ENCODE peak calls at places on chromosome 5, in four cellular contexts. I, G, U and H are unnamed samples.

GRCh38 chr5:3155029-3155428 is 403.6 kb upstream of the IRX2 start:
- DNase-seq in I (no peak), G (no peak), U (no peak), H (no peak)

GRCh38 chr5:125049721-125050357 is 303.4 kb upstream of the ZNF608 start:
- DNase-seq in I (no peak), G (no peak), U (no peak), H (no peak)

GRCh38 chr5:20470997-20471396 is 483.0 kb upstream of the CDH18 start:
- DNase-seq in I (no peak), G (no peak), U (no peak), H (no peak)

GRCh38 chr5:154627711-154628678 is 127.2 kb upstream of the LARP1 start:
- DNase-seq in I (no peak), G (no peak), U (no peak), H (no peak)

GRCh38 chr5:135481908-135482307 is 29.8 kb upstream of the TIFAB start:
- DNase-seq in I (no peak), G (no peak), U (no peak), H (no peak)

GRCh38 chr5:157308826-157309465 is 43.0 kb downstream of the CYFIP2 start:
- DNase-seq in I (no peak), G (no peak), U (no peak), H (no peak)

GRCh38 chr5:152532714-152533113 is 127.6 kb upstream of the NMUR2 start:
- DNase-seq in I (peak), G (no peak), U (peak), H (peak)

GRCh38 chr5:178770621-178771020 is 40.2 kb upstream of the ZNF354A start:
- DNase-seq in I (no peak), G (no peak), U (no peak), H (no peak)

GRCh38 chr5:172274951-172275753 is 8.4 kb downstream of the UBTD2 start:
- DNase-seq in I (no peak), G (no peak), U (no peak), H (no peak)

GRCh38 chr5:170483701-170484458 is 19.9 kb upstream of the KCNIP1 start:
- DNase-seq in I (no peak), G (no peak), U (peak), H (no peak)

GRCh38 chr5:62791059-62791458 is 212.4 kb downstream of the LRRC70 start:
- DNase-seq in I (peak), G (no peak), U (no peak), H (peak)

GRCh38 chr5:139148986-139149385 is 49.2 kb downstream of the SIL1 start:
- DNase-seq in I (no peak), G (no peak), U (no peak), H (no peak)

DNA sequence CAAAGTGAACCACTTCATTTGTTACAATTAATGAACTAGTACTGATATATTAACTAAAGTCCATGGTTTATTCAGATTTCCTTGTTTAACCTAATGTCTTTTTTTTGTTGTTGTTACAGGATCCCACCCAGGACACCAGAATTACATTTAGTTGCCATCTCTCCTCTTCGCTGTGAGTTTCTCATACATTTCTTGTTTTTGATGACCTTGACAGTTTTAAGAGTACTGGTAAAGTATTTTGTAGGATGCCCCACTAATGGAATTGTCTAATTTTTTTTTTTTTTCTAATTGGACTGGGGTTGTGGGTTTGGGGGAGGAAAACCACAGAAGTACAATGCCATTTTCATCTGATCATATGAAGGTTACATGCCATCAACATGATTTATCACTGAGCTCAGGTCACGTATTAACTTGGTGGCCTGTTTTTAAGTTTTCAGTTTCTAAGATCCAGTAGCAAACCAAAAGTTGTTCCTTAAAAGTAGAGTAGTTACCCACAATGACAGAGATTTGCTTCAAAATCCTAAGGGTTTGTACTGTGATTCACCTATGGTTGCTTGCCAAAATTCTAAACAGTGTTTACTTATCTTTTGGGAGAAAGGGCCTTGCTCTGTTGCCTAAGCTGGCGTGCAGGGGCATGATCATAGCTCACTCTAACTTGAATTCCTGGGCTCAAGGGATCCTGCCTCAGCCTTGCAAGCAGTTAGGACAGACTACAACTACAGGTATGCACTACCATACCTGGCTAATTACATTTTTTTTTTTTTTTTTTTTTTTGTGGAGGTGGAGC is 4.5 kb upstream of the OTULIN start:
- DNase-seq in I (no peak), G (no peak), U (no peak), H (no peak)
- TF ChIP-seq HMGXB4 in I (no peak), G (no peak), U (no peak), H (no peak)

DNA sequence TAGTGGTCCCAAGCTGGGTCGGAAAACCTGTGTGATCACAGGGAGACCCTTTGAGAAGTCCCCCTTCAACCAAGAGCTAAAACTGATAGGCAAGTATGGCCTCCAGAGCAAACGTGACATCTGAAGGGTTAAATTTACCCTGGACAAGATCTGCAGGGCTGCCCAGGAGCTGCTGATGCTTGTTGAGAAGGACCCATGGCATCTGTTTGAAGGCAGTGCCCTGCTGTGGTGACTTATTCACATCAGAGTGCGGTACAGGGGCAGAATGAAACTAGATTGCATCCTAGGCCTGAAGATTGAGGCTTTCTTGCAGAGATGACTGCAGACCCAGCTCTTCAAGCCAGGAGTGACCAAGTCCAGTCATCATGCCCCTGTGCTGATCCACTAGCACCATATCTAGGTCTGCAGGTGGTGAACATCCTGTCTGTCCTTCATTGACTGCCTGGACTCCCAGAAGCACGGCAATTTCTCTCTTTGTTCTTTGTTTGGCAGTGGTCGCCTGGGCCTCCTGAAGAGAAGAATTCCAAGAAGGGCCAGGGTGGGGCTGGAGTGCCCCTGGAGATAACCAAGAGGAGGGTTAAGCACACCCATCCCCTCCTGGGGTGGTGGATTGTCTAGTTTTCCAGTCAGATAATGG is 25.7 kb upstream of the CHD1 start:
- DNase-seq in I (peak), G (no peak), U (no peak), H (no peak)
- TF ChIP-seq HMGXB4 in I (no peak), G (no peak), U (no peak), H (no peak)

GRCh38 chr5:6792911-6793451 is 79.7 kb downstream of the TENT4A start:
- DNase-seq in I (no peak), G (no peak), U (no peak), H (no peak)

GRCh38 chr5:6788956-6789649 is 75.9 kb downstream of the TENT4A start:
- DNase-seq in I (peak), G (no peak), U (no peak), H (no peak)

GRCh38 chr5:6791031-6791577 is 77.9 kb downstream of the TENT4A start:
- DNase-seq in I (no peak), G (no peak), U (no peak), H (no peak)

GRCh38 chr5:6790346-6790865 is 77.2 kb downstream of the TENT4A start:
- DNase-seq in I (no peak), G (no peak), U (no peak), H (no peak)

DNA sequence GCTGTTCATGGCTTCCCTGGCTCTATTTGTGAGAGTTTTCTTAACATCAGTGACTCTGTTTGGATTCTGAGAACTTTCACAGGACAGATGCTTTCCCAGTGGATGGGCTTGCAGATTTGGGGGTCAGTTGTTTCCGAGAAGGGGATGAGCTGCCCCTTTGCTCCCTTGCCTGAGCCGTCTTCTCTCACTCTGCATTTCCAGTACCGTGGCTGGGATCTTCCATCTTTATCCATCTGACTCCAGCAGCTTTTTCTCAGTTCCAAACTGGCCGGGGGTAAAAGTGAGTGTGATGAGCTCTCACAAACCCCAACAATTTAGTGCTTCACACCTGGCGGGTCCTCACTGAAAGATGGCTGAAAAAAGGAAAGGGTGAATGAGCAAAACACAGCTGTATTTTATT is 79.1 kb downstream of the TENT4A start:
- DNase-seq in I (no peak), G (no peak), U (no peak), H (no peak)
- TF ChIP-seq HMGXB4 in I (no peak), G (no peak), U (no peak), H (no peak)

DNA sequence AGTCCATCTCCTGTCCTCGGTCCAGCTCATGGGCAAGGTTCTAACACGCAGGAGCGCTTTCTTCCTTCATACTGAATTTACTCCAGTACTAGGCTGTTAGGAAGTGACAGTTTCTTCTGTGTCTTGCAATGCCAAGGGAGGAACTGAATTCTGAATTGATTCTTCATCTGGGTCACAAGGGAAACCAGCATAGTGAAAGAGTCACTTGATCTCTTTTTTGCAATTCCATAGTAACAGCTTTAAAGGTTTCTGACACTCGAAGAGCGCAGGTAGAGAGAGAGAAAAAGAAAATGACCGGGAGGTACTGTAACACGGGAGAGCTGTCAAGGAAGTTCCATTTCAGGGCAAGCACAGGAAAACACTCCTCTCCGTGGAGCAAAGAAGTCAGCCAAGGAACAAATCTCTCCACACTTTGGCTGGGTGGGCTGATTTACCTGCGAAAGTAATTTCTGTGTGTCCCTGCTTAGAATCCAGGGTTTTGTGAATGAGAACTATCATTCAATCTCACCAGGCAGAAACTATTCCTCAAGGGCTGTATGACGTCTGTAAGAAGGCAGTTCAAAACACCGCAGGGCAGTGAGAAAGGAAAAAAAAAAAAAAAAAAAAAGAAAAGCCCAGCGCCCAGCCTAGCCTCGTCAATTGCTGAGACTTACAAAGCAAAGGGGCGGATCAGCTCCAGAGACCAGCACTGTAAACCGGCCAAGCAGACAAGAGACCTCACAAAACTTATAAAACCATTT is 617.8 kb downstream of the PDE4D start:
- DNase-seq in I (no peak), G (peak), U (no peak), H (no peak)
- TF ChIP-seq HMGXB4 in I (no peak), G (no peak), U (no peak), H (no peak)

DNA sequence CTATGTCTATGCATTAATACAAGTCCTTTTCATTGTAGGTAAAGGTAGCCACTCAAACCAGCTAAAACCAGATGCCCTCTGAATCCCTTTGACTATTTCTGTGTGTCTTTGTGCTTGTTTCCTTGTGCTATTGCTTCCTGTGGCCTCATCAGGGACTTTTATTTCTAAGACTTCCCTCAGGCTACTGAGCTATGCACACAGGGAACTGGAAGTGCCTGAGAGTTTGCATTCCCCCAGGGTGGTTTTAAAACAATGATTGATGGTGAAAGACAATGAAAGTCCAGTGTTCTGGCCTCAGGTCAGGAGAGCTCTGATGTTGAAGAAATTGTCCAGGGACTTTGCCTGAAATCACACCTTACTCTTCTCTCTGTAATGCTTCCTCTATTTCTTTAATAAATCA is 158.0 kb upstream of the NREP start:
- DNase-seq in I (no peak), G (no peak), U (no peak), H (no peak)
- TF ChIP-seq HMGXB4 in I (no peak), G (no peak), U (no peak), H (no peak)

GRCh38 chr5:141328231-141328630 is 2.1 kb upstream of the PCDHGA1 start:
- DNase-seq in I (no peak), G (no peak), U (no peak), H (no peak)

GRCh38 chr5:141320225-141321169 is at the start of gene TAF7:
- DNase-seq in I (peak), G (peak), U (peak), H (peak)

GRCh38 chr5:141322261-141322660 is 1.7 kb upstream of the TAF7 start:
- DNase-seq in I (no peak), G (no peak), U (no peak), H (no peak)

GRCh38 chr5:141330299-141331080 is at the start of gene PCDHGA1:
- DNase-seq in I (peak), G (peak), U (peak), H (peak)

DNA sequence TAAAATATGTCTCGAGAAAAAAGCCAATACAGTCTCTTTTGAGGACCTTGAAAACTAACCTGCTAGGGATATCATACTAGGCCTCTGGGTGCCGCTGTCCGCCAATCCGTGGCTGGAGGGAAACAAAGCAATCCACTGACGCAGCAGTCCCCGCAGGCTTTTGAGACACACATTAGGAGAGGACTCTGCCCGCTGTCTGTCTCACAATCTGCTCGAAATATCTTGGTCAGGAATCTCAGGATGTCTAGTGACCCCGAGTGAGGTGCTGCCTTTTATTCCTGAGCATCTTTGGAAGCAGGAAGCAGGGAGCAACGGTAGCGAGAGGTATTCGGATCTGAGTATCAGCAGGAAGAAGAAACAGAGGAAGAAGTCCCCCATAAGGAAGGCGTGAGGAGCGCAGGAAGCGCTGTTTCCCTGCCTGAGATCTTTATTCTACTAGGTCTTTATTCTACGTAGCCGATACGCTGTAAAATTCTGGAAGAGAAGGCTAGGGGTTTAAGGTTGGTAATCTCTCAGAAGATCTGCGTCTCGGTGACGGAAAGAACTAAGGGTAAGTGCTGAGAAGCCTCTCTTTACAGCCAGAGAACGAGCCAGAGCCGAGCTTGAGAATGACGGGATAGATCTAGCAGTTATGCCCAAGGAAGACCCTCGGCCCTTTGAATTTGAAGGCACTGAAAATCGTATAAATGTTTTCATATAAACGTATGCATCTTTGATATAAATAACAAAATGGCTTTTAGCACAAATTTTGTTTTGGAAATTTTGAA is 4.0 kb upstream of the PCDHGA1 start:
- DNase-seq in I (peak), G (peak), U (no peak), H (peak)
- TF ChIP-seq HMGXB4 in I (no peak), G (no peak), U (no peak), H (peak)

GRCh38 chr5:67879619-67880357 is 335.8 kb upstream of the PIK3R1 start:
- DNase-seq in I (no peak), G (no peak), U (no peak), H (peak)
- TF ChIP-seq HMGXB4 in I (no peak), G (no peak), U (no peak), H (no peak)

GRCh38 chr5:146828385-146828784 is 50.2 kb downstream of the PPP2R2B start:
- DNase-seq in I (no peak), G (no peak), U (no peak), H (no peak)

GRCh38 chr5:146836226-146836842 is 42.2 kb downstream of the PPP2R2B start:
- DNase-seq in I (no peak), G (no peak), U (no peak), H (peak)

GRCh38 chr5:146832985-146833732 is 45.4 kb downstream of the PPP2R2B start:
- DNase-seq in I (no peak), G (no peak), U (no peak), H (no peak)
- TF ChIP-seq HMGXB4 in I (no peak), G (no peak), U (no peak), H (no peak)

GRCh38 chr5:149399775-149400174 is 20.7 kb upstream of the IL17B start:
- DNase-seq in I (no peak), G (no peak), U (no peak), H (no peak)
- TF ChIP-seq HMGXB4 in I (no peak), G (no peak), U (no peak), H (no peak)